ENCODE peak calls at places on chromosomes 3 and 15, in eight cellular contexts. S, C, B, Q, G, D, E and A are unnamed samples.

GRCh38 chr15:50828610-50829206 is 63.2 kb upstream of the SPPL2A start:
- DNase-seq in S (no peak), C (peak; percentile 77), G (no peak), E (no peak), B (no peak), D (peak; percentile 40), Q (peak; percentile 90), A (no peak)

GRCh38 chr3:51581529-51581928 is 43.0 kb downstream of the RAD54L2 start:
- DNase-seq in Q (peak; percentile 26), S (no peak), D (no peak), C (peak; percentile 39), B (no peak), G (no peak), E (peak; percentile 33), A (no peak)

GRCh38 chr3:13343601-13344000 is 76.5 kb downstream of the NUP210 start:
- DNase-seq in C (no peak), G (no peak), Q (no peak), D (no peak), E (no peak), B (no peak), S (no peak), A (no peak)

GRCh38 chr15:63860161-63860954 is 26.6 kb upstream of the HERC1 start:
- DNase-seq in C (no peak), B (no peak), E (no peak), G (no peak), Q (no peak), S (no peak), D (no peak), A (no peak)

GRCh38 chr15:66651198-66651597 is 50.8 kb upstream of the SMAD6 start:
- DNase-seq in C (no peak), B (no peak), G (no peak), D (no peak), S (no peak), E (no peak), Q (no peak), A (no peak)

GRCh38 chr3:187012609-187013051 is 82.3 kb downstream of the ST6GAL1 start:
- DNase-seq in C (no peak), Q (peak; percentile 48), B (no peak), G (no peak), D (no peak), S (no peak), E (no peak), A (no peak)

GRCh38 chr3:66490214-66490613 is 10.6 kb downstream of the LRIG1 start:
- DNase-seq in G (no peak), B (no peak), E (no peak), S (no peak), D (no peak), C (no peak), Q (peak; percentile 55), A (no peak)

GRCh38 chr3:1971780-1972179 is 126.9 kb upstream of the CNTN4 start:
- DNase-seq in Q (peak; percentile 69), G (no peak), E (no peak), C (no peak), D (no peak), B (no peak), S (no peak), A (no peak)

GRCh38 chr15:85289677-85290365 is 90.6 kb upstream of the AKAP13 start:
- DNase-seq in Q (peak; percentile 67), C (no peak), E (peak; percentile 79), D (peak; percentile 54), S (peak; percentile 71), G (no peak), B (no peak), A (peak; percentile 41)

GRCh38 chr15:39778031-39778430 is 4.6 kb downstream of the FSIP1 start:
- DNase-seq in D (no peak), B (no peak), S (no peak), G (no peak), E (no peak), Q (no peak), C (no peak), A (no peak)

GRCh38 chr3:40057077-40057476 is 247.7 kb downstream of the MYRIP start:
- DNase-seq in Q (no peak), E (no peak), C (peak; percentile 59), G (no peak), S (no peak), D (no peak), B (no peak), A (no peak)

GRCh38 chr15:93479679-93480078 is 390.7 kb upstream of the RGMA start:
- DNase-seq in G (no peak), D (no peak), S (peak; percentile 66), E (no peak), Q (no peak), B (no peak), C (no peak), A (no peak)

DNA sequence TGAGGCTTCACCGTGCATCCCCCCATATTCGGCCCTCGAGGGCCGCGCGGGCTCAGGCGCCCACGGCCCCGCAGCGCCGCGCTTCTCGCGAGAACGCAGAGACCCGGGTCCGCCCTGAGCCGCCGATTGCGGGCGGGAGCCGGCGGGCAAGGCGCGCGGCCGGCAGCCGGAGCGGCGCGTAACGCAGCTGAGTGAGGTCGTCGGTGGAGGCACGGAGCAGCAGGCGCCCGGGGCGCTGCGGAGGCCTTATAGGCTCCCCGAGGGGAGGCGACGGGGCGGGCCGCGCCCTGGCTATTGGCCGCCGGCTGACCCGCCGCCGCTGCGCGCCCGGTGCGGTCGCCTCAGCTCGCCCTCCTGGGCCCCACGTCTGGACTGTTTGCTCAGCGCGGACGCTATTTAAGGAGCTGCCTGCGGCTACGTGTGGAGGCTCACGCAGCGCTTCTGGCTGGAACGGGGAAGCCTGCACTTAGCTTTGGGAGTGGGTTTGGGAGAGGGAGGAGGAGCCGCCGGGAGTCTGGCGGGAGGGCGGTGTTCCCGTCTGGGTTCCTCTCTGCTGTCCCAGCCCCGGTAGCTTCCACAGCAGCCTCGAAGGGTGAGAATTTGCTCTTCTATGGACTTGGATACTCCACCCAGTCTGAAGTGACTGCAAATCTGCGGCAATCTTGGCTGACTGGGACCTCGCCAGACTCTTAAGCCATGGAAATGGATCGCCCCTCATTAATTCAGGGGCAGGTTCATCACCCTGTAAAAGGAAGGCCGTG is at the start of gene PLOD2:
- DNase-seq in G (peak; percentile 17), Q (peak; percentile 94), S (peak; percentile 87), B (peak; percentile 82), D (peak; percentile 89), C (peak; percentile 91), E (peak; percentile 54), A (peak; percentile 32)
- TF ChIP-seq CTCF in G (no peak), Q (no peak), S (no peak), B (no peak), D (no peak), C (no peak), E (no peak), A (no peak)

DNA sequence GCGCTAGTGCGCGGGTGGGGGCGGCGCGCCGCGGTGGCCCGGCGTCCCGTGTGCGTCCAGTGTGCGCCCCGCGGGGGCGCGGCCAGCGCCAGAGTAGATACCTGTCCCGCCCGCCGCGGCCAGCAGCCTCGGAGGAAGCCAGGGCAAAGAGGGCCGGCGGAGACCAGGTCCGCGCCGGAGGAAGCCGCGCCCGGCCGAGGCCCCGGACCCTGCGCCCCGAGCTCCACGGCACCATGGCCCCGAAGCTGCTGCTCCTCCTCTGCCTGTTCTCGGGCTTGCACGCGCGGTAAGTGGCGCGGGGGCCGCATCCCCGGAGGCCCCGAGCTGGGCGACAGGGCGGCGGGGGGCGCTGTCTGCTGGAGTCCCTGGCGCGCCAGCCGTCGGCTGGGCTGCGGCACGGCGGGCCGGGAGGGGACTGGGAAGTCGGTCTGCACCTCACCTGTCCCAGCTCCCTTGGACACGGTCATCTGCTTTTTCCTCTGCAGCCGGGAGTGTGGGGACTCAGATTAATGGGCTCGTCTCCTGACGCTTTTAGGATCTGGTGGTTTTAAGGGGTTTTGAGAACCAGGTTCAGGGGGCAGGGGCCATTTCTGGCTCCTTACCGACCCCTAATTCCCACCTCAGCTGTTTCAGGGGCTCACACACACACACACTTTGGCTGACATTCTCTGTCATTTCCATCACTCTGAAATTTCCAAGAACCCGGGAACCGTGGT is 480 bp downstream of the GABRG3 start:
- DNase-seq in S (no peak), C (no peak), D (peak; percentile 65), E (peak; percentile 74), G (no peak), B (no peak), Q (no peak), A (no peak)
- TF ChIP-seq CTCF in S (no peak), C (no peak), D (peak; percentile 36), E (no peak), G (no peak), B (no peak), Q (no peak), A (no peak)

GRCh38 chr3:159911011-159911663 is 77.5 kb upstream of the IL12A start:
- DNase-seq in S (no peak), G (no peak), D (no peak), Q (no peak), C (no peak), E (no peak), B (no peak), A (peak; percentile 46)
- TF ChIP-seq CTCF in S (no peak), G (no peak), D (no peak), Q (no peak), C (no peak), E (no peak), B (no peak), A (peak; percentile 6)

GRCh38 chr3:159733194-159733860 is 255.3 kb upstream of the IL12A start:
- DNase-seq in C (peak; percentile 59), S (no peak), G (no peak), Q (peak; percentile 75), D (peak; percentile 33), B (no peak), E (no peak), A (no peak)

GRCh38 chr3:159731254-159731653 is 257.4 kb upstream of the IL12A start:
- DNase-seq in D (no peak), E (no peak), Q (no peak), S (no peak), G (no peak), C (no peak), B (no peak), A (no peak)

GRCh38 chr3:159734681-159735080 is 254.0 kb upstream of the IL12A start:
- DNase-seq in D (no peak), C (no peak), E (no peak), S (no peak), B (no peak), G (no peak), Q (peak; percentile 36), A (no peak)

GRCh38 chr3:159727506-159727905 is 261.1 kb upstream of the IL12A start:
- DNase-seq in D (no peak), E (no peak), S (no peak), C (no peak), B (no peak), Q (peak; percentile 10), G (no peak), A (no peak)

DNA sequence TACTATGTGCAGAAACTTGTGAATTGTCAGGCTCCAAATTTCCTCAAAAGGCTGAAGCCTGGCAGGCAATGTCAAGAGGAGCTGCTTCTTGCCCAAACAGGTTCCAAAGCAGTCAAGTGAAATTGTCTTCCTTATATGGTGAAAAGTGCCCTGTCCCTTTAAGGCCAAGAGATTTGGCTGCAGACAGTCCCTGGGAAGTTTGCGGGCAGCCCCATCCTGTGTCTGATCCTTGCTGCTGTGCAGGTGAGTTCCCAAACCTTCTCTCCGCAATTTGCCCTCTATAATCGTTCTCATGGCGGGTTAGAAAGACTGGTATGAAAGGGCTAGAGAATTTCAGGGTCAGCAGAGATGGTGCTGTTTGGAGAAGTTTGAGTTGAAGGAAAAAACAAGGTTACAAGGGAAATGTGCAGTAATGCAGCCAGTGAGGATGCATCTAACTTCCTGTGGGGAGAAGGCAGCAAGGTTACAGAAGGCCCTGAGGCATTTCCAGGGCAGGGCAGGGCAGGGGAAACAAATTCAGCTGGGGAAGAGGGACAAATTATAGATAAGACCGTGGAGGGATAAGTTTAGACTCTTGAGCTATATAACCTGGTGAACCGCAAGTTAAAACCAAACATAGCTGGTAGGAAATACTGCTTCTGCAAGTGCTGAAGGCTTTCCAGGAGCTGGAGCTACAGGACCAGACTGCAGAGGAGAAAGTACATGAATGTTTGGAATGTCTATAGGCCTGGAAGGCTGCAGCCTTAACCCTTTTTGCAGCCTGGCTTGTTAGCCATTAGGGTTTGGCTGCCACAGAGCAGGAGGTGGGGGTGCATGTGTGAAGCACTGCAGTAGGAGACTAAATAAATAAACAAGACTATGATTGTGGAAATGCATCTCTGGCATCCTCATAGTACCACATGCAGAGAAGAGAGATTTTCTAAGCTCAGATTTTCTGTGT is 256.2 kb upstream of the IL12A start:
- DNase-seq in E (no peak), S (no peak), D (peak; percentile 53), G (no peak), B (no peak), Q (peak; percentile 39), C (peak; percentile 66), A (no peak)
- TF ChIP-seq CTCF in E (peak; percentile 6), S (no peak), D (no peak), G (no peak), B (no peak), Q (no peak), C (no peak), A (no peak)